ENCODE peak calls at places on chromosomes 6 and 20, in ten cellular contexts. One of them, this sample, is unnamed.

GRCh38 chr6:24650365-24650764 is 4.4 kb upstream of the KIAA0319 start:
- DNase-seq in GM06990: no peak
- DNase-seq in activated gamma-delta T cell treated with Interleukin-2 at 50 U/mL for 16 hours: no peak
- DNase-seq in gastrocnemius medialis: no peak
- DNase-seq in GDM1: no peak
- DNase-seq in HEK293T: no peak
- DNase-seq in mesenchymal stem cell: no peak
- DNase-seq in left cardiac atrium: no peak
- DNase-seq in GM12891: no peak
- DNase-seq in T-helper 9 cell: no peak
- DNase-seq in this sample: no peak

GRCh38 chr20:41617059-41617921 is 887 bp downstream of the CHD6 start:
- DNase-seq in activated gamma-delta T cell treated with Interleukin-2 at 50 U/mL for 16 hours: peak; percentile 48
- DNase-seq in mesenchymal stem cell: peak; percentile 56
- DNase-seq in GM12891: no peak
- DNase-seq in HEK293T: peak; percentile 40
- DNase-seq in T-helper 9 cell: peak; percentile 41
- DNase-seq in GDM1: no peak
- DNase-seq in GM06990: peak; percentile 65
- DNase-seq in gastrocnemius medialis: peak; percentile 7
- DNase-seq in left cardiac atrium: peak; percentile 56
- DNase-seq in this sample: peak; percentile 54

GRCh38 chr20:49552007-49552406 is 15.9 kb downstream of the PTGIS start:
- DNase-seq in GM06990: no peak
- DNase-seq in mesenchymal stem cell: no peak
- DNase-seq in gastrocnemius medialis: no peak
- DNase-seq in GDM1: no peak
- DNase-seq in HEK293T: no peak
- DNase-seq in T-helper 9 cell: no peak
- DNase-seq in left cardiac atrium: no peak
- DNase-seq in GM12891: no peak
- DNase-seq in activated gamma-delta T cell treated with Interleukin-2 at 50 U/mL for 16 hours: no peak
- DNase-seq in this sample: no peak

GRCh38 chr6:156616495-156616894 is 160.7 kb upstream of the ARID1B start:
- DNase-seq in T-helper 9 cell: no peak
- DNase-seq in left cardiac atrium: no peak
- DNase-seq in mesenchymal stem cell: no peak
- DNase-seq in GM12891: no peak
- DNase-seq in activated gamma-delta T cell treated with Interleukin-2 at 50 U/mL for 16 hours: no peak
- DNase-seq in gastrocnemius medialis: no peak
- DNase-seq in GDM1: no peak
- DNase-seq in HEK293T: no peak
- DNase-seq in GM06990: no peak
- DNase-seq in this sample: no peak

GRCh38 chr6:127176175-127176574 is 57.7 kb downstream of the RSPO3 start:
- DNase-seq in activated gamma-delta T cell treated with Interleukin-2 at 50 U/mL for 16 hours: no peak
- DNase-seq in gastrocnemius medialis: no peak
- DNase-seq in HEK293T: no peak
- DNase-seq in mesenchymal stem cell: peak; percentile 36
- DNase-seq in left cardiac atrium: no peak
- DNase-seq in GM12891: no peak
- DNase-seq in GM06990: no peak
- DNase-seq in T-helper 9 cell: no peak
- DNase-seq in GDM1: no peak
- DNase-seq in this sample: peak; percentile 72

GRCh38 chr6:150087336-150087735 is 18.4 kb upstream of the ULBP3 start:
- DNase-seq in left cardiac atrium: no peak
- DNase-seq in activated gamma-delta T cell treated with Interleukin-2 at 50 U/mL for 16 hours: no peak
- DNase-seq in mesenchymal stem cell: no peak
- DNase-seq in GM12891: no peak
- DNase-seq in gastrocnemius medialis: no peak
- DNase-seq in GDM1: no peak
- DNase-seq in GM06990: no peak
- DNase-seq in T-helper 9 cell: no peak
- DNase-seq in HEK293T: no peak
- DNase-seq in this sample: no peak

GRCh38 chr6:99607416-99608036 is 893 bp downstream of the PRDM13 start:
- DNase-seq in left cardiac atrium: no peak
- DNase-seq in GM12891: no peak
- DNase-seq in gastrocnemius medialis: no peak
- DNase-seq in activated gamma-delta T cell treated with Interleukin-2 at 50 U/mL for 16 hours: no peak
- DNase-seq in GDM1: no peak
- DNase-seq in HEK293T: no peak
- DNase-seq in T-helper 9 cell: no peak
- DNase-seq in mesenchymal stem cell: no peak
- DNase-seq in GM06990: no peak
- DNase-seq in this sample: no peak

GRCh38 chr20:61880706-61881105 is 185.0 kb downstream of the TAF4 start:
- DNase-seq in HEK293T: no peak
- DNase-seq in GM12891: no peak
- DNase-seq in mesenchymal stem cell: no peak
- DNase-seq in T-helper 9 cell: no peak
- DNase-seq in left cardiac atrium: no peak
- DNase-seq in gastrocnemius medialis: no peak
- DNase-seq in GM06990: no peak
- DNase-seq in GDM1: no peak
- DNase-seq in activated gamma-delta T cell treated with Interleukin-2 at 50 U/mL for 16 hours: no peak
- DNase-seq in this sample: no peak

GRCh38 chr6:107144014-107144413 is 28.7 kb upstream of the BEND3 start:
- DNase-seq in GM12891: no peak
- DNase-seq in GM06990: no peak
- DNase-seq in activated gamma-delta T cell treated with Interleukin-2 at 50 U/mL for 16 hours: no peak
- DNase-seq in HEK293T: no peak
- DNase-seq in T-helper 9 cell: no peak
- DNase-seq in GDM1: no peak
- DNase-seq in mesenchymal stem cell: no peak
- DNase-seq in left cardiac atrium: no peak
- DNase-seq in gastrocnemius medialis: no peak
- DNase-seq in this sample: peak; percentile 32

GRCh38 chr6:131524695-131525336 is 48.2 kb upstream of the ARG1 start:
- DNase-seq in gastrocnemius medialis: no peak
- DNase-seq in mesenchymal stem cell: no peak
- DNase-seq in GM06990: no peak
- DNase-seq in GDM1: no peak
- DNase-seq in left cardiac atrium: no peak
- DNase-seq in HEK293T: no peak
- DNase-seq in activated gamma-delta T cell treated with Interleukin-2 at 50 U/mL for 16 hours: no peak
- DNase-seq in GM12891: no peak
- DNase-seq in T-helper 9 cell: no peak
- DNase-seq in this sample: no peak

GRCh38 chr6:5746392-5747140 is 260.2 kb downstream of the NRN1 start:
- DNase-seq in left cardiac atrium: no peak
- DNase-seq in GM12891: no peak
- DNase-seq in HEK293T: peak; percentile 23
- DNase-seq in GDM1: no peak
- DNase-seq in T-helper 9 cell: no peak
- DNase-seq in mesenchymal stem cell: no peak
- DNase-seq in activated gamma-delta T cell treated with Interleukin-2 at 50 U/mL for 16 hours: no peak
- DNase-seq in GM06990: no peak
- DNase-seq in gastrocnemius medialis: no peak
- DNase-seq in this sample: no peak

GRCh38 chr20:64164123-64164836 is at the start of gene MYT1:
- DNase-seq in mesenchymal stem cell: no peak
- DNase-seq in GDM1: no peak
- DNase-seq in gastrocnemius medialis: no peak
- DNase-seq in T-helper 9 cell: no peak
- DNase-seq in left cardiac atrium: no peak
- DNase-seq in HEK293T: no peak
- DNase-seq in GM06990: no peak
- DNase-seq in GM12891: no peak
- DNase-seq in activated gamma-delta T cell treated with Interleukin-2 at 50 U/mL for 16 hours: no peak
- DNase-seq in this sample: no peak

GRCh38 chr6:127520061-127520460 is 926 bp upstream of the MTCL3 start:
- DNase-seq in GM12891: no peak
- DNase-seq in gastrocnemius medialis: no peak
- DNase-seq in mesenchymal stem cell: peak; percentile 35
- DNase-seq in GDM1: no peak
- DNase-seq in activated gamma-delta T cell treated with Interleukin-2 at 50 U/mL for 16 hours: no peak
- DNase-seq in GM06990: no peak
- DNase-seq in left cardiac atrium: no peak
- DNase-seq in T-helper 9 cell: no peak
- DNase-seq in HEK293T: no peak
- DNase-seq in this sample: peak; percentile 22

GRCh38 chr20:19072988-19073387 is 139.5 kb upstream of the SLC24A3 start:
- DNase-seq in HEK293T: no peak
- DNase-seq in mesenchymal stem cell: no peak
- DNase-seq in activated gamma-delta T cell treated with Interleukin-2 at 50 U/mL for 16 hours: no peak
- DNase-seq in GM12891: no peak
- DNase-seq in left cardiac atrium: no peak
- DNase-seq in T-helper 9 cell: no peak
- DNase-seq in gastrocnemius medialis: no peak
- DNase-seq in GM06990: no peak
- DNase-seq in GDM1: no peak
- DNase-seq in this sample: no peak

GRCh38 chr20:55888655-55889054 is 116.7 kb downstream of the CBLN4 start:
- DNase-seq in GM12891: no peak
- DNase-seq in GDM1: no peak
- DNase-seq in T-helper 9 cell: no peak
- DNase-seq in mesenchymal stem cell: no peak
- DNase-seq in HEK293T: no peak
- DNase-seq in GM06990: no peak
- DNase-seq in activated gamma-delta T cell treated with Interleukin-2 at 50 U/mL for 16 hours: no peak
- DNase-seq in gastrocnemius medialis: no peak
- DNase-seq in left cardiac atrium: no peak
- DNase-seq in this sample: peak; percentile 10

GRCh38 chr20:40506567-40506966 is 182.5 kb downstream of the MAFB start:
- DNase-seq in left cardiac atrium: peak; percentile 87
- DNase-seq in GDM1: peak; percentile 92
- DNase-seq in gastrocnemius medialis: peak; percentile 84
- DNase-seq in GM06990: no peak
- DNase-seq in activated gamma-delta T cell treated with Interleukin-2 at 50 U/mL for 16 hours: no peak
- DNase-seq in mesenchymal stem cell: peak; percentile 97
- DNase-seq in T-helper 9 cell: no peak
- DNase-seq in HEK293T: no peak
- DNase-seq in GM12891: no peak
- DNase-seq in this sample: peak; percentile 100